ENCODE peak calls at places on chromosomes 16 and 17, in seven cellular contexts. Z is left lung, R is IMR-90, Y is fibroblast of lung, K is mesothelial cell of epicardium, N is PC-3, C is endothelial cell. B is an unnamed sample.

GRCh38 chr16:69181-69580 is 3.2 kb downstream of the RHBDF1 start:
- DNase-seq in K (no peak), R (no peak), Y (no peak), Z (no peak), C (no peak), N (no peak), B (no peak)

GRCh38 chr17:68054296-68054900 is 18.9 kb downstream of the KPNA2 start:
- DNase-seq in Z (no peak), K (no peak), R (peak; percentile 84), Y (peak; percentile 65), N (no peak), C (no peak), B (no peak)

GRCh38 chr17:10117581-10118001 is 80.8 kb downstream of the GAS7 start:
- DNase-seq in R (peak; percentile 26), K (no peak), N (no peak), Y (peak; percentile 42), C (no peak), Z (no peak), B (no peak)

GRCh38 chr16:593406-593805 is 3.5 kb downstream of the RAB40C start:
- DNase-seq in N (peak; percentile 77), C (no peak), K (no peak), R (no peak), Z (no peak), Y (no peak), B (no peak)

GRCh38 chr16:66899945-66900688 is 18.6 kb downstream of the CDH16 start:
- DNase-seq in N (peak; percentile 21), K (peak; percentile 65), C (peak; percentile 30), Z (no peak), Y (peak; percentile 87), R (peak; percentile 79), B (no peak)

GRCh38 chr17:45009676-45010467 is 41.6 kb downstream of the DCAKD start:
- DNase-seq in Z (no peak), R (no peak), Y (peak; percentile 47), N (no peak), C (no peak), K (no peak), B (no peak)

GRCh38 chr16:55668337-55669281 is 12.8 kb downstream of the SLC6A2 start:
- DNase-seq in Z (no peak), Y (no peak), K (no peak), C (peak; percentile 31), R (peak; percentile 5), N (peak; percentile 59), B (no peak)

GRCh38 chr17:17151055-17151454 is 55.1 kb downstream of the PLD6 start:
- DNase-seq in N (peak; percentile 97), C (no peak), Y (peak; percentile 43), K (no peak), R (peak; percentile 90), Z (no peak), B (no peak)

GRCh38 chr16:70331588-70332358 is 14.9 kb upstream of the DDX19A start:
- DNase-seq in K (no peak), C (peak; percentile 14), Z (no peak), R (no peak), N (peak; percentile 31), Y (peak; percentile 9), B (no peak)

GRCh38 chr17:20281860-20282259 is 185.5 kb downstream of the LGALS9B start:
- DNase-seq in Y (no peak), N (no peak), R (no peak), C (no peak), K (no peak), Z (peak; percentile 82), B (no peak)

GRCh38 chr16:74271879-74272278 is 24.7 kb upstream of the PSMD7 start:
- DNase-seq in K (no peak), N (no peak), Z (no peak), C (no peak), Y (peak; percentile 2), R (peak; percentile 2), B (no peak)

GRCh38 chr17:36884495-36885160 is 52.6 kb upstream of the LHX1 start:
- DNase-seq in Z (no peak), C (no peak), N (no peak), Y (no peak), K (no peak), R (no peak), B (no peak)

GRCh38 chr16:49605536-49606241 is 232.1 kb downstream of the C16orf78 start:
- DNase-seq in K (no peak), R (no peak), C (no peak), Y (no peak), N (no peak), Z (no peak), B (no peak)

GRCh38 chr17:72446525-72447250 is 325.9 kb downstream of the SOX9 start:
- DNase-seq in K (no peak), R (peak; percentile 83), Y (peak; percentile 81), Z (no peak), C (no peak), N (no peak), B (no peak)

GRCh38 chr16:86751081-86752030 is 173.0 kb downstream of the FOXL1 start:
- DNase-seq in C (no peak), Y (peak; percentile 94), N (peak; percentile 69), Z (no peak), K (no peak), R (peak; percentile 87), B (no peak)

GRCh38 chr17:69246726-69247375 is 18.2 kb upstream of the ABCA10 start:
- DNase-seq in Y (peak; percentile 76), K (no peak), R (peak; percentile 55), N (peak; percentile 81), Z (no peak), C (no peak), B (no peak)

GRCh38 chr16:2963611-2964415 is at the start of gene KREMEN2:
- DNase-seq in Z (peak; percentile 80), R (no peak), K (no peak), C (no peak), N (peak; percentile 73), Y (no peak), B (no peak)

GRCh38 chr16:23403547-23403946 is 49.4 kb downstream of the COG7 start:
- DNase-seq in R (no peak), Y (peak; percentile 61), Z (no peak), C (no peak), K (no peak), N (no peak), B (no peak)

DNA sequence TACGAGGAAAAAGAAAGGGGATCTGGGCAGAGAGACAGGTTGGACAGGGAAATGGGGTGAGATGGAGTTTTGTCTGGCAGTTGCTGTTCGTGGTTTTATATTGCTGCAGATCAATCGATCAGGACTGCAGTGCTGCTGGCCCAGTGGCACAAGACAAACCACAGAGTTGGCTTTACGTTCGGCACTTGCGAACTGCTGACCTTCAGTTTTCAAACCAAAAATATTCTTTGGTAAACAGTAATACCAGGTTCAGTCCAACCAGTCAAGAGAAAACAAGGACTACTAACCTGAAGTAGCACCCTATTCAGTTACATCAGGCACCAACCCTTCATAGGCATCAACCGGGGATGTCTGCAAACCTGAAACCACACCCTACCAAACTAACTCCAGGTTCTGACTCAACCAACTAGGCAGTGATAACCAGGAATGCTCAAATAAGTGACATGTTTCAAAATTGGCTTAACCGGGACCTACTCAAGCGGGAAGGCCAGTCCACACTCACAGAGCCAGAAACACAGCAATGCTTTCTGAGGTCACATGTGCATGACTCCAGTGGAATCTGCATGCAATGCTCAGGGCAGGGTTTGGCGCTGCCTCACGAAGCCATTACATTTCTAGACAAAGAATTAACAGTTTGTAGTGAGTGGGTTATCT is 91.1 kb downstream of the SMG6 start:
- DNase-seq in R (peak; percentile 79), C (no peak), N (peak; percentile 81), Z (no peak), Y (peak; percentile 83), K (no peak), B (no peak)
- TF ChIP-seq CTCF in R (no peak), C (no peak), N (no peak), Z (no peak), Y (no peak), K (no peak), B (no peak)

GRCh38 chr17:50207318-50207717 is 5.9 kb upstream of the COL1A1 start:
- DNase-seq in R (no peak), Y (no peak), C (no peak), N (no peak), K (no peak), Z (no peak), B (no peak)

GRCh38 chr17:50208611-50209061 is 7.2 kb upstream of the COL1A1 start:
- DNase-seq in R (no peak), Y (no peak), K (no peak), Z (no peak), C (no peak), N (no peak), B (no peak)

GRCh38 chr17:50209133-50209471 is 7.7 kb upstream of the COL1A1 start:
- DNase-seq in R (no peak), N (no peak), Y (no peak), Z (no peak), K (no peak), C (no peak), B (no peak)

GRCh38 chr17:50206604-50207293 is 5.3 kb upstream of the COL1A1 start:
- DNase-seq in C (peak; percentile 57), K (no peak), Z (no peak), R (peak; percentile 66), Y (peak; percentile 52), N (no peak), B (no peak)

DNA sequence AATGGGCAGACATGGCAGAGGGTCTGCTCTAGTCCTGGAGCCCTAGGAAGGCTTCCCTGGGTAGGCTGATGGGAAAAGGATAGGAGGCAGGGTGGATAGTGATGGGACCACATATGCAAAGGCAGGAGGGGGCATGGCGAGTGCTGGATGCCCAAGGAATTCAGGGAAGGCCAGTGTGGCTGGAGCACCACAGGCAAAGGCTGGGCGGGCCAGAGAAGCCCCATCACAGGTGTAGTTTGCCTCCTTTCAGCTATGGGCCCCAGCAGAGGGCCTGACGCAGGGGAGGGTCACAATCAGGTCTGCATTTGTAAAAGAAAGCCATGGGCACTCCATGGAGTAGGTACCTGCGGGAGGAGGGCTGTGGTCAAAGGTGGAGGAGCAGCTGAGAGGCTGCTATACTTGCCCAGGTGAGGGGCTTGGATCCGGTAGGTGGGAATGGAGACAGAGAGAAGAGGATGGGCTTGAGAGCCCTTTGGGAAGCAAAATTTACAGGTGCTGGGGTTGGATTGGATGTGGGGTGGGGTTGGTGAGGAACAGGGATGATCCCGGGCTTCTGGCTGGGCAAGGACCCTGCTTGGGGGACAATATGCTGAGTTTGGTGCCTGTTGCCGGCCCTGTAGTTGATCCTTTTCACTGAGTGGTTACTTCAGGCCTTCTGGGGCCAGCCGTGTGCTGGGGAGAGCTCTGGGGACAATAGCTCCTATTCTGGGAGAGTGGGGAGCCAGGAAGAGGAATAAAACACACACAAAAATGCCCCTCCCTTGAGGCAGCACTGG is 6.5 kb upstream of the COL1A1 start:
- DNase-seq in Y (no peak), N (no peak), K (no peak), R (no peak), Z (peak; percentile 49), C (no peak), B (no peak)
- TF ChIP-seq CTCF in Y (no peak), N (no peak), K (no peak), R (no peak), Z (no peak), C (no peak), B (no peak)

GRCh38 chr16:20383106-20384029 is 21.2 kb downstream of the PDILT start:
- DNase-seq in C (peak; percentile 82), R (peak; percentile 54), Y (peak; percentile 46), Z (no peak), K (no peak), N (peak; percentile 74), B (no peak)
- TF ChIP-seq CTCF in C (peak; percentile 63), R (peak; percentile 67), Y (peak; percentile 84), Z (peak; percentile 80), K (peak; percentile 65), N (peak; percentile 69), B (peak; percentile 88)

DNA sequence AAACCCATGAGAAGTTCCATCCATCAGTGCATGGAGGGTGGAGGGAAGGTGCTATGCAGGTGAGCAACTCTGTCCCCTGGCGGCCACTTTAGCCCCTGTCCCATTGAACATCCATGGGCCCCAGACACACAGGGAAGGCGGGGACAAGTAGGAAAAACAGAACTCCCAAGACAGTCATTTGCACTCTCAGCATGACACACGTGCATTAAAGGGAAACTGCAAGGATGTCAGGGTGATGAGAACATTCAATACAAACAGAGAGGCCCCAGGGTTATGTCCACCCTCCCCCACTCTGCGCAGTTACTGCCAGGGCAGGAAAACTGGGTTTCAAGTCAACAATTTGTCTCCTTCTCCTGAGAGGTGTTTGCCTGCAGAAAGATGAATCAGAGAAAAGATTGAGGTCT is 44.0 kb upstream of the AKTIP start:
- DNase-seq in Y (peak; percentile 3), R (peak; percentile 13), Z (no peak), K (no peak), C (peak; percentile 23), N (peak; percentile 22), B (no peak)
- TF ChIP-seq CTCF in Y (no peak), R (no peak), Z (no peak), K (peak; percentile 22), C (peak; percentile 24), N (peak; percentile 51), B (peak; percentile 45)

B was measured in type B pancreatic cell.